ENCODE peak calls at places on chromosomes 16 and 17, in four cellular contexts. One of them, this sample, is unnamed.
A peak's percentile ranks its signal among the peaks of the same experiment; 100 is the strongest.

GRCh38 chr16:67719778-67720144 is 645 bp upstream of the GFOD2 start:
- DNase-seq in IMR-90: peak; percentile 63
- DNase-seq in ascending aorta: peak; percentile 68
- DNase-seq in HCT116: no peak
- DNase-seq in this sample: peak; percentile 52

GRCh38 chr17:21171970-21172510 is 41.9 kb downstream of the TMEM11 start:
- DNase-seq in IMR-90: no peak
- DNase-seq in ascending aorta: peak; percentile 51
- DNase-seq in HCT116: no peak
- DNase-seq in this sample: no peak

GRCh38 chr16:14004719-14005315 is 66.3 kb upstream of the MRTFB start:
- DNase-seq in IMR-90: no peak
- DNase-seq in ascending aorta: peak; percentile 63
- DNase-seq in HCT116: no peak
- DNase-seq in this sample: no peak

GRCh38 chr16:1486551-1487390 is 2.0 kb downstream of the PTX4 start:
- DNase-seq in IMR-90: no peak
- DNase-seq in ascending aorta: no peak
- DNase-seq in HCT116: no peak
- DNase-seq in this sample: no peak

GRCh38 chr16:55666012-55666411 is 10.2 kb downstream of the SLC6A2 start:
- DNase-seq in IMR-90: no peak
- DNase-seq in ascending aorta: no peak
- DNase-seq in HCT116: no peak
- DNase-seq in this sample: no peak

GRCh38 chr16:11685844-11686618 is 17.8 kb downstream of the SNN start:
- DNase-seq in IMR-90: peak; percentile 69
- DNase-seq in ascending aorta: no peak
- DNase-seq in HCT116: no peak
- DNase-seq in this sample: no peak

GRCh38 chr17:8290043-8290442 is 1.6 kb downstream of the RANGRF start:
- DNase-seq in IMR-90: peak; percentile 34
- DNase-seq in ascending aorta: no peak
- DNase-seq in HCT116: no peak
- DNase-seq in this sample: no peak

GRCh38 chr17:73286863-73287296 is 24.9 kb downstream of the CDC42EP4 start:
- DNase-seq in IMR-90: peak; percentile 41
- DNase-seq in ascending aorta: no peak
- DNase-seq in HCT116: no peak
- DNase-seq in this sample: peak; percentile 85

GRCh38 chr17:57584050-57584551 is 161.0 kb downstream of the CCDC182 start:
- DNase-seq in IMR-90: no peak
- DNase-seq in ascending aorta: no peak
- DNase-seq in HCT116: no peak
- DNase-seq in this sample: no peak

GRCh38 chr17:55285340-55286301 is 20.9 kb downstream of the HLF start:
- DNase-seq in IMR-90: peak; percentile 68
- DNase-seq in ascending aorta: peak; percentile 96
- DNase-seq in HCT116: no peak
- DNase-seq in this sample: peak; percentile 65

GRCh38 chr16:57997176-57997527 is 3.3 kb downstream of the ZNF319 start:
- DNase-seq in IMR-90: no peak
- DNase-seq in ascending aorta: no peak
- DNase-seq in HCT116: no peak
- DNase-seq in this sample: no peak

GRCh38 chr17:12985431-12986285 is 32.2 kb downstream of the ELAC2 start:
- DNase-seq in IMR-90: peak; percentile 32
- DNase-seq in ascending aorta: no peak
- DNase-seq in HCT116: no peak
- DNase-seq in this sample: peak; percentile 58

GRCh38 chr16:50266337-50267091 is at the start of gene ADCY7:
- DNase-seq in IMR-90: peak; percentile 78
- DNase-seq in ascending aorta: peak; percentile 88
- DNase-seq in HCT116: peak; percentile 26
- DNase-seq in this sample: peak; percentile 81

GRCh38 chr16:85418978-85419491 is 194.1 kb upstream of the GSE1 start:
- DNase-seq in IMR-90: no peak
- DNase-seq in ascending aorta: no peak
- DNase-seq in HCT116: no peak
- DNase-seq in this sample: no peak

GRCh38 chr16:85844786-85845185 is 45.3 kb downstream of the COX4I1 start:
- DNase-seq in IMR-90: peak; percentile 42
- DNase-seq in ascending aorta: no peak
- DNase-seq in HCT116: no peak
- DNase-seq in this sample: no peak

GRCh38 chr17:19448341-19449268 is 37.6 kb downstream of the RNF112 start:
- DNase-seq in IMR-90: peak; percentile 99
- DNase-seq in ascending aorta: peak; percentile 85
- DNase-seq in HCT116: no peak
- DNase-seq in this sample: peak; percentile 99

DNA sequence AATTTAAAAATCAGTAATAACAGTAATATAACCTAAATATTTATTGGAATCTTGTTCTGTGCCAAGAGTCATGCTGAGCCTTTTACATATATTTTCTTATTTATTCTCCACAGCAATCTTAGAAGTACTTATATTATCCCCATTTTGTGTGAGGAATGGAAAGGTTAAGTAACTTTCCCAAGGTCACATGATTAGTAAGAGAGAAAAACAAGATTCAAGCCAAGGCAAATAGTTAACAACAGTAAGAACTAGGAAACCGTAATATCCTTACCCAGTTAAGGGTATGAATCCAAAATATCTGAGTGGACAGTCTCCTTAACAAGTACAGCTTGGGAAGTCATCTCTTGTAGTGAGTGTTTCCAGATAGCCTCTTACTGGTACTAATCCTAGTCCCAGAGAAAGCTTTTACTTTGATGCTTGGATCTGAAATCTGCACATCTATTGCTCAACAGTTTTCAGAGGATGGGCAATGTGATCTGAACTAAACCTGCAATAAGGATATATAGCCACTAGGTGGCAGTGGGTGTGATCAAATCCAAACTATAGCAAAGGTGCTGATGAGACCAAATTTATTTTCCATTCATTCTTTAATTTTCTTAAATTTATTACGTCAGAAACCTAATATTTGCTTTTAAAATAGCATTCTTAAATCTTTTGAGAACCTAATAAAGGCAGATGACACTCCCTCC is 23.3 kb downstream of the SHISA6 start:
- DNase-seq in IMR-90: no peak
- DNase-seq in ascending aorta: no peak
- DNase-seq in HCT116: peak; percentile 0
- DNase-seq in this sample: peak; percentile 2
- TF ChIP-seq CTCF in IMR-90: no peak
- TF ChIP-seq CTCF in ascending aorta: no peak
- TF ChIP-seq CTCF in HCT116: peak; percentile 51
- TF ChIP-seq CTCF in this sample: peak; percentile 17

DNA sequence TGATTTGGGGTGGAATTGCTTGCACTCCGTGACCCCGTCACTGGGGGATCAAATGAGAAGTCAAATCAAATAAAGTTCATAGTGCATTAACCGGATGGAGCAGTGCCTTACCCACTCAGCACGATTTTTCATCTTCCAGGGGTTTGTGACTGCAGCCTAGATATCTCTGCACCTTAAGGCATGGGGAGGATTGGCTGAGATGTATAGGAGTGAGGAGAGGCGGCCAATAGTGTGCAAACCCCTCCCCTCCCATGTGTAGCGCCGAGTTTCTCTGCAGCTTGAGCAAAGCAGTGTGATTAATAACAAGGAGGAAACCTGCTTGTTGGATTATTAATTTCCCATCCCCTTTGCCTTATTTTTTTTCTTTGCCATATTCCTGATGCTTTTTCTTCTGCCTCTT is 89.8 kb downstream of the RBFOX1 start:
- DNase-seq in IMR-90: no peak
- DNase-seq in ascending aorta: no peak
- DNase-seq in HCT116: no peak
- DNase-seq in this sample: no peak
- H3K4me3 ChIP-seq in IMR-90: no peak overlapping the region
- H3K4me3 ChIP-seq in ascending aorta: no peak overlapping the region
- H3K4me3 ChIP-seq in HCT116: no peak overlapping the region
- H3K4me3 ChIP-seq in this sample: no peak overlapping the region

DNA sequence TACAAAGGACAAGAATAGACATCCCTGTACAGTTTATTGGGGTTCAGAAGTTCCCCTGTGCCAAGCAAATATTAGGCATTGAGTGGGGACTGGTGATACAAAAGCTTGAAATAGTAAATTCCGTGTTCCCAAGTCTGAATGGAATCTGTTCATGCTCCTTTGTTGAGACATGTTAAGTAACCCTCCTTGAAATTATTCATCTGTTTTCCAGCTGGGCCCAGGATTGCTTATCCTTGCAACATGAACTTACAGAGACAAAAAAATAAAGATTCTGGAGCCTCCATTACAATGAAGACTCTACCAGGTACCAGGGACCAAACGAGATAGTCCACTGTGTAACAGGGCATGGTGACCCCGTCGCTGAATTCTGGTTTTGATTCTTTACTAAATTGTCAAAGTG is 6.1 kb upstream of the CCL8 start:
- DNase-seq in IMR-90: peak; percentile 39
- DNase-seq in ascending aorta: no peak
- DNase-seq in HCT116: no peak
- DNase-seq in this sample: peak; percentile 78
- TF ChIP-seq CTCF in IMR-90: no peak
- TF ChIP-seq CTCF in ascending aorta: no peak
- TF ChIP-seq CTCF in HCT116: no peak
- TF ChIP-seq CTCF in this sample: no peak

GRCh38 chr17:75087182-75087557 is 584 bp upstream of the SLC16A5 start:
- DNase-seq in IMR-90: no peak
- DNase-seq in ascending aorta: no peak
- DNase-seq in HCT116: no peak
- DNase-seq in this sample: no peak
- H3K4me3 ChIP-seq in IMR-90: peak overlapping the region; percentile 37
- H3K4me3 ChIP-seq in ascending aorta: peak overlapping the region; percentile 51
- H3K4me3 ChIP-seq in HCT116: peak overlapping the region; percentile 83
- H3K4me3 ChIP-seq in this sample: peak overlapping the region; percentile 33

GRCh38 chr17:49576121-49576905 is 642 bp downstream of the NXPH3 start:
- DNase-seq in IMR-90: peak; percentile 24
- DNase-seq in ascending aorta: no peak
- DNase-seq in HCT116: no peak
- DNase-seq in this sample: peak; percentile 38

GRCh38 chr17:49574945-49575523 is 637 bp upstream of the NXPH3 start:
- DNase-seq in IMR-90: no peak
- DNase-seq in ascending aorta: no peak
- DNase-seq in HCT116: no peak
- DNase-seq in this sample: no peak

GRCh38 chr17:49574283-49574892 is 1.3 kb upstream of the NXPH3 start:
- DNase-seq in IMR-90: no peak
- DNase-seq in ascending aorta: peak; percentile 74
- DNase-seq in HCT116: no peak
- DNase-seq in this sample: no peak

GRCh38 chr17:49576906-49577650 is 1.4 kb downstream of the NXPH3 start:
- DNase-seq in IMR-90: no peak
- DNase-seq in ascending aorta: peak; percentile 70
- DNase-seq in HCT116: no peak
- DNase-seq in this sample: no peak

GRCh38 chr17:49575524-49576120 is at the start of gene NXPH3:
- DNase-seq in IMR-90: peak; percentile 19
- DNase-seq in ascending aorta: peak; percentile 81
- DNase-seq in HCT116: no peak
- DNase-seq in this sample: peak; percentile 46
- TF ChIP-seq CTCF in IMR-90: peak; percentile 60
- TF ChIP-seq CTCF in ascending aorta: peak; percentile 95
- TF ChIP-seq CTCF in HCT116: peak; percentile 16
- TF ChIP-seq CTCF in this sample: peak; percentile 20